ENCODE peak calls at places on chromosomes 1 and 21, in four cellular contexts. One of them, this sample, is unnamed.
A peak's percentile ranks its signal among the peaks of the same experiment; 100 is the strongest.

GRCh38 chr1:212600071-212600915 is 8.3 kb upstream of the ATF3 start:
- DNase-seq in mesendoderm: no peak
- DNase-seq in H9: no peak
- DNase-seq in H1: no peak
- DNase-seq in this sample: no peak

GRCh38 chr1:2894381-2895041 is 93.0 kb upstream of the TTC34 start:
- DNase-seq in mesendoderm: no peak
- DNase-seq in H9: no peak
- DNase-seq in H1: no peak
- DNase-seq in this sample: no peak

GRCh38 chr1:74468982-74469603 is 43.3 kb downstream of the LRRC53 start:
- DNase-seq in mesendoderm: peak; percentile 68
- DNase-seq in H9: no peak
- DNase-seq in H1: no peak
- DNase-seq in this sample: peak; percentile 56

GRCh38 chr1:243728192-243728570 is 121.9 kb downstream of the AKT3 start:
- DNase-seq in mesendoderm: no peak
- DNase-seq in H9: no peak
- DNase-seq in H1: no peak
- DNase-seq in this sample: no peak

GRCh38 chr1:198155253-198155652 is 1.5 kb upstream of the NEK7 start:
- DNase-seq in mesendoderm: no peak
- DNase-seq in H9: no peak
- DNase-seq in H1: no peak
- DNase-seq in this sample: peak; percentile 71

GRCh38 chr21:33259428-33259827 is 6.7 kb upstream of the IL10RB start:
- DNase-seq in mesendoderm: no peak
- DNase-seq in H9: no peak
- DNase-seq in H1: no peak
- DNase-seq in this sample: peak; percentile 60

GRCh38 chr1:63797056-63797726 is 23.4 kb downstream of the ROR1 start:
- DNase-seq in mesendoderm: no peak
- DNase-seq in H9: no peak
- DNase-seq in H1: no peak
- DNase-seq in this sample: no peak

GRCh38 chr21:36887983-36888382 is 78.5 kb downstream of the HLCS start:
- DNase-seq in mesendoderm: no peak
- DNase-seq in H9: no peak
- DNase-seq in H1: no peak
- DNase-seq in this sample: no peak

GRCh38 chr1:184509105-184509504 is 122.3 kb downstream of the C1orf21 start:
- DNase-seq in mesendoderm: no peak
- DNase-seq in H9: no peak
- DNase-seq in H1: no peak
- DNase-seq in this sample: no peak

GRCh38 chr1:200444478-200444877 is 34.6 kb upstream of the ZNF281 start:
- DNase-seq in mesendoderm: no peak
- DNase-seq in H9: no peak
- DNase-seq in H1: no peak
- DNase-seq in this sample: no peak

GRCh38 chr1:201713093-201713810 is 115.7 kb upstream of the IPO9 start:
- DNase-seq in mesendoderm: peak; percentile 97
- DNase-seq in H9: no peak
- DNase-seq in H1: no peak
- DNase-seq in this sample: peak; percentile 99

GRCh38 chr1:159100589-159100988 is 24.0 kb upstream of the AIM2 start:
- DNase-seq in mesendoderm: no peak
- DNase-seq in H9: no peak
- DNase-seq in H1: no peak
- DNase-seq in this sample: no peak

GRCh38 chr1:59511476-59512465 is 214.9 kb downstream of the FGGY start:
- DNase-seq in mesendoderm: no peak
- DNase-seq in H9: no peak
- DNase-seq in H1: no peak
- DNase-seq in this sample: no peak

GRCh38 chr1:109441105-109441504 is 14.9 kb upstream of the PSMA5 start:
- DNase-seq in mesendoderm: no peak
- DNase-seq in H9: no peak
- DNase-seq in H1: no peak
- DNase-seq in this sample: peak; percentile 43

GRCh38 chr1:205481629-205482071 is 22.8 kb upstream of the CDK18 start:
- DNase-seq in mesendoderm: no peak
- DNase-seq in H9: no peak
- DNase-seq in H1: no peak
- DNase-seq in this sample: no peak

GRCh38 chr1:58399176-58399575 is 147.3 kb downstream of the OMA1 start:
- DNase-seq in mesendoderm: peak; percentile 27
- DNase-seq in H9: no peak
- DNase-seq in H1: no peak
- DNase-seq in this sample: no peak

GRCh38 chr1:67126111-67126746 is 8.5 kb downstream of the C1orf141 start:
- DNase-seq in mesendoderm: peak; percentile 30
- DNase-seq in H9: no peak
- DNase-seq in H1: no peak
- DNase-seq in this sample: peak; percentile 13

GRCh38 chr1:1179983-1180861 is 6.5 kb downstream of the TTLL10 start:
- DNase-seq in mesendoderm: no peak
- DNase-seq in H9: peak; percentile 36
- DNase-seq in H1: no peak
- DNase-seq in this sample: no peak

GRCh38 chr1:7434566-7434965 is 336.5 kb upstream of the VAMP3 start:
- DNase-seq in mesendoderm: no peak
- DNase-seq in H9: no peak
- DNase-seq in H1: no peak
- DNase-seq in this sample: no peak

GRCh38 chr1:2529776-2530500 is at the start of gene HES5:
- DNase-seq in mesendoderm: no peak
- DNase-seq in H9: peak; percentile 61
- DNase-seq in H1: no peak
- DNase-seq in this sample: no peak

GRCh38 chr1:20597650-20598049 is 8.8 kb downstream of the CDA start:
- DNase-seq in mesendoderm: no peak
- DNase-seq in H9: no peak
- DNase-seq in H1: no peak
- DNase-seq in this sample: no peak

GRCh38 chr1:147072371-147073061 is 99.8 kb downstream of the PRKAB2 start:
- DNase-seq in mesendoderm: peak; percentile 51
- DNase-seq in H9: peak; percentile 61
- DNase-seq in H1: no peak
- DNase-seq in this sample: no peak

GRCh38 chr1:181525104-181525721 is 41.9 kb downstream of the CACNA1E start:
- DNase-seq in mesendoderm: no peak
- DNase-seq in H9: no peak
- DNase-seq in H1: no peak
- DNase-seq in this sample: no peak

GRCh38 chr1:243734311-243734700 is 115.7 kb downstream of the AKT3 start:
- DNase-seq in mesendoderm: no peak
- DNase-seq in H9: no peak
- DNase-seq in H1: no peak
- DNase-seq in this sample: peak; percentile 17

GRCh38 chr1:204194771-204195170 is 1.5 kb downstream of the KISS1 start:
- DNase-seq in mesendoderm: no peak
- DNase-seq in H9: no peak
- DNase-seq in H1: no peak
- DNase-seq in this sample: no peak

GRCh38 chr21:45499201-45499750 is 43.0 kb downstream of the SLC19A1 start:
- DNase-seq in mesendoderm: no peak
- DNase-seq in H9: no peak
- DNase-seq in H1: no peak
- DNase-seq in this sample: no peak

GRCh38 chr1:10795305-10796021 is 983 bp downstream of the CASZ1 start:
- DNase-seq in mesendoderm: no peak
- DNase-seq in H9: no peak
- DNase-seq in H1: no peak
- DNase-seq in this sample: no peak

GRCh38 chr21:17414766-17415165 is 98.1 kb upstream of the CXADR start:
- DNase-seq in mesendoderm: no peak
- DNase-seq in H9: no peak
- DNase-seq in H1: no peak
- DNase-seq in this sample: no peak

GRCh38 chr1:2645776-2646175 is 13.0 kb upstream of the MMEL1 start:
- DNase-seq in mesendoderm: no peak
- DNase-seq in H9: no peak
- DNase-seq in H1: no peak
- DNase-seq in this sample: no peak

GRCh38 chr1:224747578-224747977 is 131.5 kb downstream of the CNIH3 start:
- DNase-seq in mesendoderm: no peak
- DNase-seq in H9: no peak
- DNase-seq in H1: no peak
- DNase-seq in this sample: peak; percentile 29

GRCh38 chr1:64514197-64514765 is 44.4 kb downstream of the CACHD1 start:
- DNase-seq in mesendoderm: no peak
- DNase-seq in H9: no peak
- DNase-seq in H1: no peak
- DNase-seq in this sample: peak; percentile 88

GRCh38 chr1:112840631-112841624 is 115.1 kb downstream of the SLC16A1 start:
- DNase-seq in mesendoderm: peak; percentile 82
- DNase-seq in H9: no peak
- DNase-seq in H1: no peak
- DNase-seq in this sample: no peak

GRCh38 chr1:156390409-156391144 is 21.6 kb downstream of the RHBG start:
- DNase-seq in mesendoderm: no peak
- DNase-seq in H9: no peak
- DNase-seq in H1: no peak
- DNase-seq in this sample: no peak

GRCh38 chr1:156387899-156388813 is 19.1 kb downstream of the RHBG start:
- DNase-seq in mesendoderm: peak; percentile 65
- DNase-seq in H9: peak; percentile 66
- DNase-seq in H1: no peak
- DNase-seq in this sample: no peak

GRCh38 chr1:156386949-156387898 is 18.2 kb downstream of the RHBG start:
- DNase-seq in mesendoderm: no peak
- DNase-seq in H9: no peak
- DNase-seq in H1: no peak
- DNase-seq in this sample: no peak

GRCh38 chr1:156389311-156389710 is 20.3 kb downstream of the RHBG start:
- DNase-seq in mesendoderm: no peak
- DNase-seq in H9: no peak
- DNase-seq in H1: no peak
- DNase-seq in this sample: no peak

DNA sequence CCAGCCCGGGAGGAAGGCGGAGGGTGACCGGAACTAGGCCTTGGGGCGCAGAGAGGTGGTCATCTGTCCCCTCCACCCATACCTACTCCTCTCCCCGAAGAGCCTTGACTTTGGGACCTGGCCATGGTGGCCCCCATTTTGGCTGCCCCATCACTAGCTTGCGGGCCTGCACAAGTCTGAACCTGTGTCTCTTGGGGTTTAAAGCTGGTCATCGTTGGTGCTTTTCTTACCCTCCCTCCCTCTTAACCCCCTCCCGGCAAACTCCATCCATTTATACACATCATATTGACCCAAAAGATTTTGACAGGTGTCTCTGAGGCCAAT is 19.8 kb downstream of the RHBG start:
- DNase-seq in mesendoderm: no peak
- DNase-seq in H9: no peak
- DNase-seq in H1: no peak
- DNase-seq in this sample: no peak
- H3K27me3 ChIP-seq in mesendoderm: no peaks in the 10 kb centered on the region
- H3K27me3 ChIP-seq in H9: peaks cover 4% of the 10 kb centered on the region
- H3K27me3 ChIP-seq in H1: peaks cover 64% of the 10 kb centered on the region
- H3K27me3 ChIP-seq in this sample: peaks cover 74% of the 10 kb centered on the region

GRCh38 chr1:5875345-5875910 is 116.8 kb downstream of the NPHP4 start:
- DNase-seq in mesendoderm: no peak
- DNase-seq in H9: no peak
- DNase-seq in H1: no peak
- DNase-seq in this sample: no peak

GRCh38 chr1:5877683-5878530 is 114.3 kb downstream of the NPHP4 start:
- DNase-seq in mesendoderm: no peak
- DNase-seq in H9: no peak
- DNase-seq in H1: no peak
- DNase-seq in this sample: no peak

GRCh38 chr1:5874416-5875110 is 117.7 kb downstream of the NPHP4 start:
- DNase-seq in mesendoderm: no peak
- DNase-seq in H9: no peak
- DNase-seq in H1: no peak
- DNase-seq in this sample: no peak

GRCh38 chr1:5877001-5877400 is 115.2 kb downstream of the NPHP4 start:
- DNase-seq in mesendoderm: no peak
- DNase-seq in H9: no peak
- DNase-seq in H1: no peak
- DNase-seq in this sample: no peak

GRCh38 chr1:5876251-5876650 is 116.0 kb downstream of the NPHP4 start:
- DNase-seq in mesendoderm: no peak
- DNase-seq in H9: no peak
- DNase-seq in H1: no peak
- DNase-seq in this sample: no peak
- H3K56ac ChIP-seq in mesendoderm: no peak overlapping the region
- H3K56ac ChIP-seq in H9: no peak overlapping the region
- H3K56ac ChIP-seq in H1: no peak overlapping the region
- H3K56ac ChIP-seq in this sample: no peak overlapping the region

GRCh38 chr1:156402621-156403020 is 33.6 kb downstream of the RHBG start:
- DNase-seq in mesendoderm: no peak
- DNase-seq in H9: no peak
- DNase-seq in H1: no peak
- DNase-seq in this sample: no peak
- H3K27me3 ChIP-seq in mesendoderm: no peaks in the 10 kb centered on the region
- H3K27me3 ChIP-seq in H9: no peaks in the 10 kb centered on the region
- H3K27me3 ChIP-seq in H1: no peaks in the 10 kb centered on the region
- H3K27me3 ChIP-seq in this sample: peaks cover 77% of the 10 kb centered on the region

GRCh38 chr1:226748306-226748705 is 9.2 kb upstream of the ITPKB start:
- DNase-seq in mesendoderm: no peak
- DNase-seq in H9: no peak
- DNase-seq in H1: no peak
- DNase-seq in this sample: no peak

GRCh38 chr1:226754097-226754496 is 15.0 kb upstream of the ITPKB start:
- DNase-seq in mesendoderm: no peak
- DNase-seq in H9: no peak
- DNase-seq in H1: no peak
- DNase-seq in this sample: no peak

GRCh38 chr1:226751214-226751613 is 12.1 kb upstream of the ITPKB start:
- DNase-seq in mesendoderm: no peak
- DNase-seq in H9: no peak
- DNase-seq in H1: no peak
- DNase-seq in this sample: no peak

GRCh38 chr1:226751687-226752086 is 12.6 kb upstream of the ITPKB start:
- DNase-seq in mesendoderm: no peak
- DNase-seq in H9: no peak
- DNase-seq in H1: no peak
- DNase-seq in this sample: no peak

GRCh38 chr1:226749467-226749866 is 10.4 kb upstream of the ITPKB start:
- DNase-seq in mesendoderm: no peak
- DNase-seq in H9: no peak
- DNase-seq in H1: no peak
- DNase-seq in this sample: no peak
- H3K56ac ChIP-seq in mesendoderm: no peak overlapping the region
- H3K56ac ChIP-seq in H9: no peak overlapping the region
- H3K56ac ChIP-seq in H1: no peak overlapping the region
- H3K56ac ChIP-seq in this sample: no peak overlapping the region

This sample was measured in IMR-90.